ENCODE peak calls at places on chromosomes 11 and 22, in four cellular contexts. B is HepG2, J is K562, V is HCT116. F is an unnamed sample.

GRCh38 chr11:1870721-1871466 is 18.0 kb downstream of the LSP1 start:
- DNase-seq in B (no peak), V (no peak), J (peak; percentile 25), F (no peak)

GRCh38 chr11:103610435-103610834 is 426.0 kb upstream of the DDI1 start:
- DNase-seq in B (no peak), J (no peak), V (no peak), F (no peak)

GRCh38 chr11:12008790-12009616 is 577 bp upstream of the DKK3 start:
- DNase-seq in J (peak; percentile 31), V (no peak), B (no peak), F (no peak)

GRCh38 chr11:47132981-47133380 is 43.7 kb downstream of the ARFGAP2 start:
- DNase-seq in J (no peak), B (no peak), V (no peak), F (no peak)

GRCh38 chr11:22920939-22921565 is 60.8 kb upstream of the CCDC179 start:
- DNase-seq in J (peak; percentile 6), V (no peak), B (peak; percentile 37), F (peak; percentile 32)

GRCh38 chr22:26817926-26818325 is 160.5 kb downstream of the MIAT start:
- DNase-seq in V (no peak), J (no peak), B (no peak), F (no peak)

GRCh38 chr11:116421529-116422185 is 351.1 kb downstream of the BUD13 start:
- DNase-seq in J (no peak), V (no peak), B (no peak), F (no peak)

GRCh38 chr22:26648761-26649363 is 8.5 kb upstream of the MIAT start:
- DNase-seq in B (no peak), J (no peak), V (no peak), F (no peak)

GRCh38 chr11:78838417-78838816 is 263.8 kb upstream of the NARS2 start:
- DNase-seq in J (no peak), V (peak; percentile 6), B (no peak), F (no peak)

GRCh38 chr11:77040889-77041288 is 6.7 kb downstream of the B3GNT6 start:
- DNase-seq in B (no peak), J (no peak), V (no peak), F (no peak)

GRCh38 chr11:1298695-1299492 is 10.5 kb downstream of the TOLLIP start:
- DNase-seq in J (peak; percentile 11), V (no peak), B (peak; percentile 91), F (no peak)

GRCh38 chr22:19019679-19020032 is 83.6 kb upstream of the PRODH start:
- DNase-seq in J (no peak), B (no peak), V (no peak), F (no peak)

GRCh38 chr11:118224512-118225180 is at the start of gene JAML:
- DNase-seq in B (no peak), V (no peak), J (no peak), F (no peak)

GRCh38 chr11:1157645-1158591 is at the start of gene MUC5AC:
- DNase-seq in J (no peak), B (no peak), V (no peak), F (no peak)

GRCh38 chr11:122344281-122344680 is 228.3 kb upstream of the BLID start:
- DNase-seq in V (no peak), B (no peak), J (no peak), F (no peak)

GRCh38 chr11:12745787-12746186 is 71.6 kb downstream of the TEAD1 start:
- DNase-seq in J (no peak), B (no peak), V (no peak), F (no peak)

GRCh38 chr11:117724621-117725020 is 72.4 kb downstream of the DSCAML1 start:
- DNase-seq in B (no peak), J (no peak), V (no peak), F (no peak)

GRCh38 chr11:10627816-10628215 is 59.4 kb upstream of the LYVE1 start:
- DNase-seq in J (no peak), V (no peak), B (no peak), F (no peak)

GRCh38 chr11:6397636-6398035 is 7.4 kb downstream of the SMPD1 start:
- DNase-seq in J (no peak), V (no peak), B (no peak), F (no peak)

GRCh38 chr11:9992306-9992705 is 301.7 kb downstream of the SBF2 start:
- DNase-seq in J (no peak), V (no peak), B (no peak), F (no peak)

GRCh38 chr22:41598891-41599635 is 9.4 kb upstream of the PMM1 start:
- DNase-seq in J (no peak), V (no peak), B (no peak), F (no peak)

GRCh38 chr11:88480217-88480616 is 142.7 kb upstream of the CTSC start:
- DNase-seq in J (no peak), V (no peak), B (no peak), F (peak; percentile 33)

GRCh38 chr11:11985954-11986949 is 22.2 kb downstream of the DKK3 start:
- DNase-seq in J (no peak), B (no peak), V (no peak), F (no peak)

GRCh38 chr11:131993291-131993690 is 622.9 kb downstream of the NTM start:
- DNase-seq in V (no peak), B (no peak), J (no peak), F (no peak)

GRCh38 chr22:40511604-40512003 is 124.9 kb downstream of the MRTFA start:
- DNase-seq in B (no peak), V (no peak), J (no peak), F (no peak)

GRCh38 chr11:111684259-111684658 is 81.9 kb downstream of the PPP2R1B start:
- DNase-seq in B (no peak), V (no peak), J (no peak), F (no peak)

GRCh38 chr11:34345012-34345804 is 12.6 kb downstream of the ABTB2 start:
- DNase-seq in B (peak; percentile 95), V (peak; percentile 52), J (no peak), F (no peak)

GRCh38 chr22:30261134-30261533 is 5.5 kb downstream of the OSM start:
- DNase-seq in J (no peak), B (peak; percentile 41), V (no peak), F (no peak)

GRCh38 chr22:45671051-45671782 is 417 bp upstream of the ATXN10 start:
- DNase-seq in B (no peak), J (no peak), V (no peak), F (no peak)

GRCh38 chr22:45672564-45673481 is 1.2 kb downstream of the ATXN10 start:
- DNase-seq in V (no peak), J (no peak), B (no peak), F (no peak)

GRCh38 chr22:45673482-45674175 is 2.0 kb downstream of the ATXN10 start:
- DNase-seq in J (peak; percentile 19), B (no peak), V (no peak), F (no peak)

GRCh38 chr22:45676024-45676423 is 4.4 kb downstream of the ATXN10 start:
- DNase-seq in J (no peak), B (no peak), V (no peak), F (no peak)

GRCh38 chr22:45671783-45672563 is at the start of gene ATXN10:
- DNase-seq in B (peak; percentile 49), J (peak; percentile 78), V (no peak), F (no peak)
- TF ChIP-seq TCF7L2 in B (no peak), J (no peak), V (no peak), F (peak; percentile 29)

GRCh38 chr11:113533425-113533698 is 58.2 kb upstream of the DRD2 start:
- DNase-seq in J (no peak), V (no peak), B (no peak), F (no peak)

GRCh38 chr11:113531575-113532451 is 56.6 kb upstream of the DRD2 start:
- DNase-seq in V (no peak), B (no peak), J (no peak), F (no peak)

GRCh38 chr11:113531078-113531477 is 55.9 kb upstream of the DRD2 start:
- DNase-seq in V (no peak), B (no peak), J (no peak), F (no peak)

GRCh38 chr11:113534625-113535024 is 59.4 kb upstream of the DRD2 start:
- DNase-seq in V (no peak), J (no peak), B (no peak), F (no peak)

DNA sequence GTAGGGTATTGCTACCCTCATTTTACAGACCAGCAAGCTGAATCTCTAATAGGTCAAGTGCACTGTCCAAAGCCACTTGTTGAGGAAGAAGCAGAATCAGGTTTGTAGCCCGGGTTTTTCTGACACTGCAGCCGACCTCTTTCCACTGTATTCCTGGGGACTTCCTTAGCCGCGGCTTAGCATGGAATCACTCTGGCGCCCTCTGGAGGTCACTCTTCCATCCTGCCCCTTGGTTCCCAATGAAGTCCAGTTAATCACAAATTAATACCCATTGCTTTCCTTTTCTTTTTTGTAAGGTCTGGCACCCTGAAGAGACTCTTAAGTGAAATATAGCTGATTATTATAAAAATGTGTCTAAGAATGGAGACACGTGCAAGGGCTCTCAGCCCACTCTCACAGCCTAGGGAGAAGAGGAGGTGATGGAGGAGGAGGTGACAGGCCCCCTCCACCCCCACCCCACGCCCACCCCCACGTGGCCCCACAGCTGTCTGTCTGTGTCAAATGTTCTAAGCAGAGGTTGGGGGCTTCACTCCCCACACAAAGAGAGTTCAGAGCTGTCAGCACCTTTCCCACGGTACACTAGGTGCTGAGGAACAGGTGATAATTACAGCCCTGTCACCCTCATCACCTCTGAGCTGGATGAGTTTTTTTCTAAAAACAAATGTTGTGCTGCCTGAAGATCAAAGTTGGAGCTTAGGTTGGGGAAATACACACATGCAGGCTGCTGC is 57.7 kb upstream of the DRD2 start:
- DNase-seq in B (peak; percentile 46), V (peak; percentile 49), J (peak; percentile 79), F (peak; percentile 41)
- TF ChIP-seq TCF7L2 in B (no peak), V (no peak), J (no peak), F (no peak)

GRCh38 chr11:36228689-36229088 is 60.5 kb downstream of the COMMD9 start:
- DNase-seq in J (no peak), V (no peak), B (no peak), F (no peak)
- TF ChIP-seq TCF7L2 in J (no peak), V (no peak), B (no peak), F (no peak)

GRCh38 chr22:37892566-37893338 is 13.3 kb upstream of the MICALL1 start:
- DNase-seq in V (no peak), J (no peak), B (no peak), F (no peak)
- TF ChIP-seq TCF7L2 in V (no peak), J (no peak), B (no peak), F (no peak)

F was measured in Panc1.